ENCODE peak calls at places on chromosomes 5 and 9, in four cellular contexts. J is IMR-90, X is fibroblast of lung, T is omental fat pad. P is an unnamed sample.

GRCh38 chr5:4220016-4220415 is 624.4 kb downstream of the IRX1 start:
- DNase-seq in X (no peak), J (no peak), T (no peak), P (no peak)

GRCh38 chr5:79173626-79174025 is 62.0 kb downstream of the BHMT start:
- DNase-seq in J (no peak), X (no peak), T (no peak), P (no peak)

GRCh38 chr5:119360905-119361605 is 5.2 kb downstream of the TNFAIP8 start:
- DNase-seq in J (peak), T (no peak), X (peak), P (no peak)

GRCh38 chr5:135533794-135534193 is 2.0 kb downstream of the NEUROG1 start:
- DNase-seq in J (no peak), X (no peak), T (no peak), P (no peak)

GRCh38 chr5:132455614-132456115 is 34.9 kb downstream of the IRF1 start:
- DNase-seq in T (no peak), X (no peak), J (no peak), P (no peak)

GRCh38 chr9:4079906-4080305 is 220.0 kb downstream of the GLIS3 start:
- DNase-seq in T (no peak), X (peak), J (no peak), P (no peak)

GRCh38 chr9:69079186-69079585 is 43.6 kb downstream of the FXN start:
- DNase-seq in T (no peak), J (no peak), X (no peak), P (no peak)

GRCh38 chr5:91436241-91436640 is 53.1 kb upstream of the ARRDC3 start:
- DNase-seq in J (no peak), X (no peak), T (no peak), P (no peak)

GRCh38 chr5:178487911-178488310 is 102.3 kb downstream of the COL23A1 start:
- DNase-seq in X (no peak), J (no peak), T (no peak), P (no peak)

GRCh38 chr5:43161244-43161643 is 30.8 kb upstream of the NIM1K start:
- DNase-seq in X (no peak), T (no peak), J (no peak), P (no peak)

GRCh38 chr9:130138791-130139190 is 33.4 kb upstream of the NCS1 start:
- DNase-seq in T (peak), J (peak), X (peak), P (no peak)

GRCh38 chr5:154179846-154180710 is 10.5 kb upstream of the GALNT10 start:
- DNase-seq in J (peak), X (peak), T (no peak), P (peak)

GRCh38 chr9:76651114-76651697 is 113.0 kb upstream of the PCA3 start:
- DNase-seq in J (no peak), T (no peak), X (no peak), P (no peak)

GRCh38 chr9:132370592-132370991 is 15.8 kb upstream of the SETX start:
- DNase-seq in X (no peak), J (no peak), T (no peak), P (no peak)

GRCh38 chr5:57889558-57889957 is 406.9 kb upstream of the ACTBL2 start:
- DNase-seq in J (peak), X (peak), T (no peak), P (no peak)

GRCh38 chr9:71446081-71446480 is 322.2 kb downstream of the CEMIP2 start:
- DNase-seq in T (no peak), J (no peak), X (no peak), P (no peak)

GRCh38 chr5:1511037-1511436 is 12.7 kb downstream of the LPCAT1 start:
- DNase-seq in X (no peak), J (no peak), T (peak), P (no peak)

GRCh38 chr5:177478711-177479646 is 5.5 kb upstream of the DBN1 start:
- DNase-seq in J (peak), X (peak), T (no peak), P (no peak)

GRCh38 chr9:88922091-88922490 is 69.2 kb upstream of the S1PR3 start:
- DNase-seq in J (no peak), X (no peak), T (no peak), P (no peak)

GRCh38 chr9:101477736-101478135 is 42.2 kb upstream of the ALDOB start:
- DNase-seq in X (peak), T (no peak), J (peak), P (no peak)

GRCh38 chr5:9437741-9438240 is 108.1 kb downstream of the SEMA5A start:
- DNase-seq in T (no peak), X (peak), J (peak), P (no peak)

GRCh38 chr5:50547303-50547702 is 106.2 kb upstream of the EMB start:
- DNase-seq in J (no peak), X (no peak), T (no peak), P (no peak)

GRCh38 chr5:107011530-107012115 is 659.1 kb downstream of the EFNA5 start:
- DNase-seq in T (no peak), J (no peak), X (peak), P (no peak)

GRCh38 chr5:98911221-98912040 is 17.4 kb downstream of the CHD1 start:
- DNase-seq in T (no peak), X (peak), J (no peak), P (no peak)

GRCh38 chr5:127030259-127031146 is at the start of gene MARCHF3:
- DNase-seq in J (peak), X (peak), T (peak), P (peak)

GRCh38 chr5:149464796-149465489 is 85.9 kb upstream of the IL17B start:
- DNase-seq in J (peak), X (peak), T (no peak), P (no peak)

GRCh38 chr5:173451031-173451430 is 122.8 kb upstream of the STC2 start:
- DNase-seq in J (peak), X (no peak), T (no peak), P (no peak)

GRCh38 chr5:18281947-18282557 is 647.8 kb downstream of the TAF11L14 start:
- DNase-seq in J (peak), X (peak), T (no peak), P (peak)

GRCh38 chr5:124239572-124239971 is 506.9 kb downstream of the ZNF608 start:
- DNase-seq in T (no peak), J (no peak), X (no peak), P (no peak)

GRCh38 chr5:177447611-177448243 is 1.1 kb downstream of the PRR7 start:
- DNase-seq in X (peak), T (no peak), J (peak), P (no peak)

GRCh38 chr5:43078956-43079355 is 38.8 kb upstream of the ANXA2R start:
- DNase-seq in J (peak), X (peak), T (no peak), P (no peak)

GRCh38 chr5:176625966-176626875 is 4.1 kb downstream of the SNCB start:
- DNase-seq in X (no peak), T (no peak), J (no peak), P (no peak)

GRCh38 chr5:58191451-58191850 is 268.4 kb downstream of the PLK2 start:
- DNase-seq in J (no peak), T (no peak), X (no peak), P (no peak)

GRCh38 chr9:137545123-137545522 is 5.1 kb downstream of the PNPLA7 start:
- DNase-seq in T (no peak), X (peak), J (peak), P (no peak)

GRCh38 chr5:111961867-111962266 is 204.9 kb upstream of the NREP start:
- DNase-seq in X (no peak), T (no peak), J (no peak), P (no peak)

GRCh38 chr9:127950513-127951210 is 13.0 kb upstream of the DPM2 start:
- DNase-seq in T (no peak), X (no peak), J (no peak), P (no peak)

GRCh38 chr5:180135128-180135955 is 63.8 kb upstream of the RNF130 start:
- DNase-seq in J (peak), X (peak), T (peak), P (no peak)

GRCh38 chr9:2597483-2597882 is 24.1 kb upstream of the VLDLR start:
- DNase-seq in X (no peak), J (peak), T (no peak), P (no peak)

GRCh38 chr9:124332756-124333155 is 75.0 kb downstream of the NEK6 start:
- DNase-seq in X (no peak), T (no peak), J (no peak), P (no peak)

GRCh38 chr9:130110596-130111021 is 56.9 kb downstream of the GPR107 start:
- DNase-seq in X (peak), T (no peak), J (peak), P (no peak)

DNA sequence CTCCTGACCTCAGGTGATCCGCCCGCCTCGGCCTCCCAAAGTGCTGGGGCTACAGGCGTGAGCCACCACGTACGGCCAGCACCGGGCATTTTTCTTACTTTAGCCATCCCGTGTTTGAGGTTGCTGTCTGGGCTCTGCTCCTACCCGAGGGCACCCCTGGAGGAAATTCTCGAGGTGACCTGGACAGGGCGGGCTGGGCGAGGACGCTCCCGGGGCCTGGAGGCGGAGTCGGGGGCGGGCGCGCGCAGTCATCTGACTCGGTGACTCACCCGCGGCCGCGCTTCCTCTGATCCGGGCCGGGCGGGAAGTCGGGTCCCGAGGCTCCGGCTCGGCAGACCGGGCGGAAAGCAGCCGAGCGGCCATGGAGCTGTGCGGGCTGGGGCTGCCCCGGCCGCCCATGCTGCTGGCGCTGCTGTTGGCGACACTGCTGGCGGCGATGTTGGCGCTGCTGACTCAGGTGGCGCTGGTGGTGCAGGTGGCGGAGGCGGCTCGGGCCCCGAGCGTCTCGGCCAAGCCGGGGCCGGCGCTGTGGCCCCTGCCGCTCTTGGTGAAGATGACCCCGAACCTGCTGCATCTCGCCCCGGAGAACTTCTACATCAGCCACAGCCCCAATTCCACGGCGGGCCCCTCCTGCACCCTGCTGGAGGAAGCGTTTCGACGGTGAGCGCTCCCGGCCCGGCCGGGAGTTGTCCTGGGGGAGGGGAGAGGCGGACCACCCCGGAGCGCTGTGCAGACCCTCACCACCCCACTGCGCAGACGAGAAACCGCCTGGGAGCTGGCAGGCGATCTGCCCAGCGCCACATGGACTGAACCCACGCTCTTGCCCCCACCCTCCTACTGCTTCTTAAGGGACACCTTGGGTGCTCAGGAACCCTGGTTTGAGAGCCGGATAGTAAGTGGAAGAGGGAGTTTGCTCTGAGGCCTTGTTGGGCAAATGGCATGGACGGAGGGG is at the start of gene HEXB:
- DNase-seq in J (peak), T (peak), X (peak), P (peak)
- TF ChIP-seq CTCF in J (peak), T (no peak), X (peak), P (no peak)

GRCh38 chr5:66494437-66494836 is 101.8 kb upstream of the MAST4 start:
- DNase-seq in X (no peak), J (no peak), T (no peak), P (no peak)
- TF ChIP-seq CTCF in X (no peak), J (no peak), T (no peak), P (peak)

DNA sequence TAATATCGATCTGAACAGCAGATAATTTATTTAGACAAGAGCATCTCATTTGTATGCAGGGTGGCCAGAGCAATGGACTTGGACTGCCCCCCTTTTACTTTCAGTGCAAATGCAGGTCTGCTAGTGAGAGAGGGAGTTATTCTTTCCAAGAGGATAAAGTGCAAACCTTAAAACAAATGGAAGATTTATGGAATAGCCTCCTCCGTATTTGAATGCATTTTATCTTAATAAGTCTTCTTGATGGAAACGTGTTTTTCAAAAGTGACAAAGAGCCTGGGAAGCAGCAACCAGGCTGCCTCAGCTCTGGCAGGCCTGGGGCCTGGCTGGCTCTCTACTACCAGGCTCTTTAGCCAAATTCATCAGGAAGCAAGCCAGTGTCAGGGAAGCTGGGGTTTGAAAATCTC is 6.8 kb downstream of the NR2F1 start:
- DNase-seq in X (peak), J (no peak), T (no peak), P (no peak)
- TF ChIP-seq CTCF in X (no peak), J (peak), T (no peak), P (no peak)

GRCh38 chr5:34919077-34919476 is 3.6 kb downstream of the BRIX1 start:
- DNase-seq in T (no peak), J (no peak), X (no peak), P (no peak)
- TF ChIP-seq CTCF in T (no peak), J (peak), X (no peak), P (peak)

DNA sequence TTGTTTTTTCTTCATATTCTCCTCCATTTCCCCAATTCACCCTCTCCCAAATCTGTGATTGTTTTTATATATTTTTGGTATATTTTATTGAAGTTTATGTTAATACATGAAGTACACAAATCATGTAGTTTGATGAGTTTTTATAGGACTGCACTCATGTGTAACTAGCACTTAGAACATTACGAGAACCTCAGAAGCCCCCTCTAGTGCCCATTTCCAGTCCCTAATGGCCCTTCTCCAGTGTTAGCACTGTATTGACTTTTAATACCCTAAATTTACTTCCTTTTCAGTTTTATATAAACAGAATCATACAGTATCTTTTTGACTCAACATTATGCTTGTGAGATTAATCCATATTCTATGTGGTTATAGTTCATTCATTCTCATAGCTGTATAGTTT is 18.5 kb upstream of the FKTN start:
- DNase-seq in J (no peak), T (no peak), X (no peak), P (no peak)
- TF ChIP-seq CTCF in J (no peak), T (no peak), X (peak), P (no peak)

GRCh38 chr9:105901514-105902109 is 207.3 kb downstream of the TMEM38B start:
- DNase-seq in J (peak), X (peak), T (no peak), P (peak)
- TF ChIP-seq CTCF in J (peak), X (peak), T (no peak), P (peak)

GRCh38 chr9:26394025-26394424 is 498.6 kb downstream of the CAAP1 start:
- DNase-seq in J (no peak), T (no peak), X (no peak), P (no peak)
- TF ChIP-seq CTCF in J (no peak), T (no peak), X (no peak), P (no peak)

GRCh38 chr9:113011911-113012381 is at the start of gene ZNF883:
- DNase-seq in J (peak), T (no peak), X (peak), P (peak)
- TF ChIP-seq CTCF in J (peak), T (no peak), X (peak), P (peak)

GRCh38 chr5:140043508-140043872 is 391 bp upstream of the NRG2 start:
- DNase-seq in T (no peak), X (no peak), J (no peak), P (no peak)
- TF ChIP-seq CTCF in T (no peak), X (no peak), J (no peak), P (peak)

P was measured in D721Med.